ENCODE peak calls at places on chromosomes 7 and 10, in seven cellular contexts. One of them, this sample, is unnamed.

GRCh38 chr7:13336227-13336626 is 648.8 kb downstream of the ARL4A start:
- DNase-seq in IMR-90: peak
- DNase-seq in mesenchymal stem cell: peak
- DNase-seq in mesendoderm: no peak
- DNase-seq in neuronal stem cell: no peak
- DNase-seq in H1: no peak
- DNase-seq in trophoblast cell: no peak
- DNase-seq in this sample: no peak

GRCh38 chr10:23100331-23101030 is 5.1 kb downstream of the MSRB2 start:
- DNase-seq in IMR-90: no peak
- DNase-seq in mesenchymal stem cell: no peak
- DNase-seq in mesendoderm: no peak
- DNase-seq in neuronal stem cell: no peak
- DNase-seq in H1: no peak
- DNase-seq in trophoblast cell: no peak
- DNase-seq in this sample: no peak

GRCh38 chr7:129958643-129959479 is 6.1 kb upstream of the UBE2H start:
- DNase-seq in IMR-90: peak
- DNase-seq in mesenchymal stem cell: peak
- DNase-seq in mesendoderm: peak
- DNase-seq in neuronal stem cell: no peak
- DNase-seq in H1: no peak
- DNase-seq in trophoblast cell: peak
- DNase-seq in this sample: no peak

GRCh38 chr10:129963076-129963830 is 821 bp downstream of the EBF3 start:
- DNase-seq in IMR-90: peak
- DNase-seq in mesenchymal stem cell: peak
- DNase-seq in mesendoderm: peak
- DNase-seq in neuronal stem cell: peak
- DNase-seq in H1: no peak
- DNase-seq in trophoblast cell: no peak
- DNase-seq in this sample: peak

GRCh38 chr7:17680943-17681351 is 259.3 kb downstream of the SNX13 start:
- DNase-seq in IMR-90: peak
- DNase-seq in mesenchymal stem cell: peak
- DNase-seq in mesendoderm: no peak
- DNase-seq in neuronal stem cell: no peak
- DNase-seq in H1: no peak
- DNase-seq in trophoblast cell: no peak
- DNase-seq in this sample: no peak

GRCh38 chr7:73844848-73845460 is 2.6 kb upstream of the METTL27 start:
- DNase-seq in IMR-90: peak
- DNase-seq in mesenchymal stem cell: no peak
- DNase-seq in mesendoderm: no peak
- DNase-seq in neuronal stem cell: no peak
- DNase-seq in H1: no peak
- DNase-seq in trophoblast cell: peak
- DNase-seq in this sample: no peak

GRCh38 chr10:70508912-70509366 is 30.4 kb downstream of the PALD1 start:
- DNase-seq in IMR-90: peak
- DNase-seq in mesenchymal stem cell: peak
- DNase-seq in mesendoderm: peak
- DNase-seq in neuronal stem cell: no peak
- DNase-seq in H1: no peak
- DNase-seq in trophoblast cell: no peak
- DNase-seq in this sample: peak

GRCh38 chr10:92813979-92814378 is 34.3 kb upstream of the EXOC6 start:
- DNase-seq in IMR-90: no peak
- DNase-seq in mesenchymal stem cell: no peak
- DNase-seq in mesendoderm: no peak
- DNase-seq in neuronal stem cell: no peak
- DNase-seq in H1: no peak
- DNase-seq in trophoblast cell: no peak
- DNase-seq in this sample: no peak

GRCh38 chr7:96152706-96153105 is 169.2 kb downstream of the SLC25A13 start:
- DNase-seq in IMR-90: no peak
- DNase-seq in mesenchymal stem cell: no peak
- DNase-seq in mesendoderm: no peak
- DNase-seq in neuronal stem cell: no peak
- DNase-seq in H1: no peak
- DNase-seq in trophoblast cell: no peak
- DNase-seq in this sample: no peak

GRCh38 chr10:24988831-24989769 is 26.9 kb downstream of the ENKUR start:
- DNase-seq in IMR-90: no peak
- DNase-seq in mesenchymal stem cell: no peak
- DNase-seq in mesendoderm: peak
- DNase-seq in neuronal stem cell: no peak
- DNase-seq in H1: no peak
- DNase-seq in trophoblast cell: peak
- DNase-seq in this sample: no peak

GRCh38 chr7:28854750-28855074 is 103.4 kb downstream of the TRIL start:
- DNase-seq in IMR-90: peak
- DNase-seq in mesenchymal stem cell: no peak
- DNase-seq in mesendoderm: no peak
- DNase-seq in neuronal stem cell: no peak
- DNase-seq in H1: no peak
- DNase-seq in trophoblast cell: no peak
- DNase-seq in this sample: no peak

GRCh38 chr10:50431118-50431517 is 179.8 kb upstream of the ASAH2 start:
- DNase-seq in IMR-90: peak
- DNase-seq in mesenchymal stem cell: peak
- DNase-seq in mesendoderm: no peak
- DNase-seq in neuronal stem cell: no peak
- DNase-seq in H1: no peak
- DNase-seq in trophoblast cell: no peak
- DNase-seq in this sample: no peak

GRCh38 chr7:45897042-45897690 is 8.9 kb downstream of the IGFBP1 start:
- DNase-seq in IMR-90: peak
- DNase-seq in mesenchymal stem cell: peak
- DNase-seq in mesendoderm: no peak
- DNase-seq in neuronal stem cell: no peak
- DNase-seq in H1: no peak
- DNase-seq in trophoblast cell: no peak
- DNase-seq in this sample: no peak

GRCh38 chr7:1569016-1569415 is 816 bp downstream of the PSMG3 start:
- DNase-seq in IMR-90: peak
- DNase-seq in mesenchymal stem cell: peak
- DNase-seq in mesendoderm: no peak
- DNase-seq in neuronal stem cell: no peak
- DNase-seq in H1: no peak
- DNase-seq in trophoblast cell: no peak
- DNase-seq in this sample: no peak

GRCh38 chr7:34121366-34121765 is 216.0 kb downstream of the BMPER start:
- DNase-seq in IMR-90: peak
- DNase-seq in mesenchymal stem cell: peak
- DNase-seq in mesendoderm: no peak
- DNase-seq in neuronal stem cell: no peak
- DNase-seq in H1: no peak
- DNase-seq in trophoblast cell: no peak
- DNase-seq in this sample: no peak

GRCh38 chr7:34128762-34129161 is 223.4 kb downstream of the BMPER start:
- DNase-seq in IMR-90: peak
- DNase-seq in mesenchymal stem cell: peak
- DNase-seq in mesendoderm: no peak
- DNase-seq in neuronal stem cell: no peak
- DNase-seq in H1: no peak
- DNase-seq in trophoblast cell: no peak
- DNase-seq in this sample: no peak

GRCh38 chr7:34117583-34117982 is 212.2 kb downstream of the BMPER start:
- DNase-seq in IMR-90: no peak
- DNase-seq in mesenchymal stem cell: no peak
- DNase-seq in mesendoderm: no peak
- DNase-seq in neuronal stem cell: no peak
- DNase-seq in H1: no peak
- DNase-seq in trophoblast cell: no peak
- DNase-seq in this sample: no peak

GRCh38 chr7:34124765-34125164 is 219.4 kb downstream of the BMPER start:
- DNase-seq in IMR-90: no peak
- DNase-seq in mesenchymal stem cell: no peak
- DNase-seq in mesendoderm: no peak
- DNase-seq in neuronal stem cell: no peak
- DNase-seq in H1: no peak
- DNase-seq in trophoblast cell: no peak
- DNase-seq in this sample: no peak

DNA sequence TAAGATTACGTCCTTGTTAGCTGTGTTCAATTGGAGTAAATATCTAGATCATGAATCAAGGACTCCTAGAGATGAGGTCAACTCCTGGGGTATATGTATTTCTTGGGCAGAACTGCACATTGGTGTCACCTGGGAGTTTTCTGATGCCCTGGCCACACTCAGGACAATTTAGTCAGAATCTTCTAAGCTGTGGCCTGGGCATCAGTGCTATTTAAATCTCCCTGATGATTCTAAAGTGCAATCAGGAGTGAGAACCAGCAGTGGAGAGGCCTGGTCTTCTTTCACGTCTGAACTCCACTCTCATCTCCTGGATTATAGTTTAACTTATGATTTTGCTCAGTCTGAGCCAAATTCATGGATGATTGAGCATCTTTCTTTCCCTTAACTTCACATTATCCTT is 218.0 kb downstream of the BMPER start:
- DNase-seq in IMR-90: no peak
- DNase-seq in mesenchymal stem cell: no peak
- DNase-seq in mesendoderm: no peak
- DNase-seq in neuronal stem cell: no peak
- DNase-seq in H1: no peak
- DNase-seq in trophoblast cell: no peak
- DNase-seq in this sample: no peak
- H3K18ac ChIP-seq in IMR-90: no peak
- H3K18ac ChIP-seq in mesenchymal stem cell: no peak
- H3K18ac ChIP-seq in mesendoderm: no peak
- H3K18ac ChIP-seq in neuronal stem cell: no peak
- H3K18ac ChIP-seq in H1: no peak
- H3K18ac ChIP-seq in trophoblast cell: no peak
- H3K18ac ChIP-seq in this sample: no peak

GRCh38 chr10:90557385-90557784 is 300.5 kb downstream of the HTR7 start:
- DNase-seq in IMR-90: no peak
- DNase-seq in mesenchymal stem cell: no peak
- DNase-seq in mesendoderm: no peak
- DNase-seq in neuronal stem cell: no peak
- DNase-seq in H1: no peak
- DNase-seq in trophoblast cell: no peak
- DNase-seq in this sample: no peak
- H3K18ac ChIP-seq in IMR-90: no peak
- H3K18ac ChIP-seq in mesenchymal stem cell: no peak
- H3K18ac ChIP-seq in mesendoderm: no peak
- H3K18ac ChIP-seq in neuronal stem cell: no peak
- H3K18ac ChIP-seq in H1: no peak
- H3K18ac ChIP-seq in trophoblast cell: no peak
- H3K18ac ChIP-seq in this sample: no peak

GRCh38 chr10:83736008-83736407 is 403.3 kb upstream of the GHITM start:
- DNase-seq in IMR-90: no peak
- DNase-seq in mesenchymal stem cell: no peak
- DNase-seq in mesendoderm: no peak
- DNase-seq in neuronal stem cell: no peak
- DNase-seq in H1: no peak
- DNase-seq in trophoblast cell: no peak
- DNase-seq in this sample: no peak

DNA sequence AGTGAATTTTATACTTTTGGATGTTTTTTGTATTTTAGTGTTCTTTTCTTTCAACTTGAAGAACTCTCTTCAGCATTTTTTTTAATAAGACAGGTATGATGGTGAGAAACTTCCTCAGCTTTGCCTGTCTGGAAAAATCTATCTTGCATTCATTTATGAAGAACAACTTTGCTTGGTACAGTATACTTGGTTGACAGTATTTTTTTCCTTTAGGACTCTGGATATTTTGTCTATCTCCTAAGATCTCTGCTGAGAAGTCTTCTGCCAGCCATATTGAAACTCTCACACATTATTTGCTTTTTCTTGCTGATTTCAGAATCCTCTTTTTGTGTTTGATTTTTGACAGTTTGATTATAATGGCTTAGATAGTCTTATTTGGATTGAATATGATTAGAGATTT is 405.0 kb upstream of the GHITM start:
- DNase-seq in IMR-90: no peak
- DNase-seq in mesenchymal stem cell: no peak
- DNase-seq in mesendoderm: no peak
- DNase-seq in neuronal stem cell: no peak
- DNase-seq in H1: no peak
- DNase-seq in trophoblast cell: no peak
- DNase-seq in this sample: no peak
- H3K18ac ChIP-seq in IMR-90: no peak
- H3K18ac ChIP-seq in mesenchymal stem cell: no peak
- H3K18ac ChIP-seq in mesendoderm: no peak
- H3K18ac ChIP-seq in neuronal stem cell: no peak
- H3K18ac ChIP-seq in H1: no peak
- H3K18ac ChIP-seq in trophoblast cell: no peak
- H3K18ac ChIP-seq in this sample: no peak

GRCh38 chr10:128398103-128398502 is 271.9 kb upstream of the MKI67 start:
- DNase-seq in IMR-90: no peak
- DNase-seq in mesenchymal stem cell: no peak
- DNase-seq in mesendoderm: no peak
- DNase-seq in neuronal stem cell: no peak
- DNase-seq in H1: no peak
- DNase-seq in trophoblast cell: peak
- DNase-seq in this sample: no peak
- H3K18ac ChIP-seq in IMR-90: no peak
- H3K18ac ChIP-seq in mesenchymal stem cell: no peak
- H3K18ac ChIP-seq in mesendoderm: no peak
- H3K18ac ChIP-seq in neuronal stem cell: no peak
- H3K18ac ChIP-seq in H1: no peak
- H3K18ac ChIP-seq in trophoblast cell: no peak
- H3K18ac ChIP-seq in this sample: no peak

GRCh38 chr10:59965899-59966650 is 59.7 kb upstream of the CCDC6 start:
- DNase-seq in IMR-90: no peak
- DNase-seq in mesenchymal stem cell: no peak
- DNase-seq in mesendoderm: peak
- DNase-seq in neuronal stem cell: no peak
- DNase-seq in H1: no peak
- DNase-seq in trophoblast cell: peak
- DNase-seq in this sample: no peak
- H3K18ac ChIP-seq in IMR-90: no peak
- H3K18ac ChIP-seq in mesenchymal stem cell: no peak
- H3K18ac ChIP-seq in mesendoderm: no peak
- H3K18ac ChIP-seq in neuronal stem cell: no peak
- H3K18ac ChIP-seq in H1: no peak
- H3K18ac ChIP-seq in trophoblast cell: peak
- H3K18ac ChIP-seq in this sample: no peak

GRCh38 chr10:116968331-116968730 is 36.7 kb downstream of the SHTN1 start:
- DNase-seq in IMR-90: no peak
- DNase-seq in mesenchymal stem cell: no peak
- DNase-seq in mesendoderm: no peak
- DNase-seq in neuronal stem cell: no peak
- DNase-seq in H1: no peak
- DNase-seq in trophoblast cell: no peak
- DNase-seq in this sample: no peak
- H3K18ac ChIP-seq in IMR-90: no peak
- H3K18ac ChIP-seq in mesenchymal stem cell: no peak
- H3K18ac ChIP-seq in mesendoderm: no peak
- H3K18ac ChIP-seq in neuronal stem cell: no peak
- H3K18ac ChIP-seq in H1: no peak
- H3K18ac ChIP-seq in trophoblast cell: no peak
- H3K18ac ChIP-seq in this sample: no peak

DNA sequence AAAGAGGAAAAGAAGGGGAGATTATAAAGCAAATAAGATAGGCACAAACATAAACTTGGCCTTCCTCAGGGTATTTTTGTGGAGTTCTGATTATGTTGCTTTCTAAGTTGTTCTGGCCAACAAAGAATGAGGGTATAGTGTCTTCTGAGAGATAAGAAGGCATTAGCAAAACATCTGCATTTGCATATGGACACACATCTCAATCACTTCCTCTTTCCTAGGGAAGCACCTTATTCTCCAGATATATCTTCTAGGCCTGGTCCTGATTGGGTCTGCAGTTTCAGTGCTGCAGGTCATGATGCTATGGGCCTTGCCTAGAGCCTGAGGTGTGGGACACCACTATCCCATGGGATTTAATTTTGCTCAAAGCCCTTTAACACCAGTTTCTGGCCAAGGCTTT is 308.8 kb upstream of the PHYHIPL start:
- DNase-seq in IMR-90: no peak
- DNase-seq in mesenchymal stem cell: no peak
- DNase-seq in mesendoderm: no peak
- DNase-seq in neuronal stem cell: no peak
- DNase-seq in H1: no peak
- DNase-seq in trophoblast cell: no peak
- DNase-seq in this sample: no peak
- H3K18ac ChIP-seq in IMR-90: no peak
- H3K18ac ChIP-seq in mesenchymal stem cell: no peak
- H3K18ac ChIP-seq in mesendoderm: no peak
- H3K18ac ChIP-seq in neuronal stem cell: no peak
- H3K18ac ChIP-seq in H1: no peak
- H3K18ac ChIP-seq in trophoblast cell: no peak
- H3K18ac ChIP-seq in this sample: no peak